ENCODE peak calls at places on chromosomes 2 and 18, in eight cellular contexts. R is progenitor cell of endocrine pancreas; U is CD4-positive, alpha-beta T cell; D is GM20000; S is transverse colon; A is IMR-90; L is CD14-positive monocyte; Y is PC-9. Z is an unnamed sample.

GRCh38 chr2:101974663-101975062 is 17.1 kb upstream of the IL1R2 start:
- DNase-seq in R (no peak), U (no peak), D (no peak), S (no peak), A (no peak), L (no peak), Y (no peak), Z (no peak)

GRCh38 chr2:54106631-54107454 is 8.6 kb upstream of the ACYP2 start:
- DNase-seq in R (no peak), U (no peak), D (peak), S (peak), A (peak), L (no peak), Y (peak), Z (no peak)

GRCh38 chr18:49521251-49521650 is 34.2 kb upstream of the C18orf32 start:
- DNase-seq in R (no peak), U (no peak), D (no peak), S (no peak), A (no peak), L (no peak), Y (no peak), Z (no peak)

GRCh38 chr2:9949992-9950520 is 1.4 kb upstream of the GRHL1 start:
- DNase-seq in R (no peak), U (no peak), D (no peak), S (no peak), A (no peak), L (no peak), Y (no peak), Z (no peak)

GRCh38 chr2:72027426-72028161 is 120.1 kb downstream of the CYP26B1 start:
- DNase-seq in R (peak), U (no peak), D (no peak), S (no peak), A (no peak), L (no peak), Y (no peak), Z (peak)

GRCh38 chr18:4510709-4511108 is 55.6 kb upstream of the DLGAP1 start:
- DNase-seq in R (no peak), U (no peak), D (peak), S (no peak), A (no peak), L (no peak), Y (no peak), Z (no peak)

GRCh38 chr2:237181844-237182243 is 96.2 kb downstream of the COPS8 start:
- DNase-seq in R (no peak), U (no peak), D (no peak), S (no peak), A (peak), L (no peak), Y (peak), Z (no peak)

GRCh38 chr2:30796723-30797122 is 10.5 kb downstream of the CAPN13 start:
- DNase-seq in R (no peak), U (no peak), D (no peak), S (no peak), A (no peak), L (no peak), Y (peak), Z (no peak)

GRCh38 chr18:72742002-72742401 is 125.8 kb downstream of the NETO1 start:
- DNase-seq in R (no peak), U (no peak), D (no peak), S (no peak), A (no peak), L (no peak), Y (no peak), Z (no peak)

GRCh38 chr18:53566622-53567021 is 657.8 kb downstream of the MBD2 start:
- DNase-seq in R (no peak), U (no peak), D (no peak), S (no peak), A (no peak), L (no peak), Y (no peak), Z (no peak)

GRCh38 chr2:24121469-24121868 is 1.7 kb downstream of the PFN4 start:
- DNase-seq in R (no peak), U (no peak), D (no peak), S (no peak), A (no peak), L (no peak), Y (no peak), Z (no peak)

GRCh38 chr2:215684448-215685217 is 248.8 kb upstream of the FN1 start:
- DNase-seq in R (no peak), U (no peak), D (no peak), S (no peak), A (peak), L (no peak), Y (peak), Z (no peak)

GRCh38 chr2:8021942-8022341 is 659.9 kb upstream of the ID2 start:
- DNase-seq in R (no peak), U (no peak), D (no peak), S (no peak), A (no peak), L (no peak), Y (no peak), Z (no peak)

GRCh38 chr18:56240405-56240804 is 398.0 kb downstream of the TXNL1 start:
- DNase-seq in R (no peak), U (no peak), D (no peak), S (no peak), A (peak), L (no peak), Y (no peak), Z (no peak)

GRCh38 chr2:220959391-220959802 is 612.7 kb downstream of the EPHA4 start:
- DNase-seq in R (no peak), U (no peak), D (no peak), S (no peak), A (peak), L (no peak), Y (no peak), Z (no peak)

GRCh38 chr2:162840598-162841246 is 2.2 kb upstream of the KCNH7 start:
- DNase-seq in R (peak), U (no peak), D (peak), S (peak), A (peak), L (no peak), Y (no peak), Z (no peak)

GRCh38 chr2:150081775-150082517 is 405.5 kb downstream of the RND3 start:
- DNase-seq in R (no peak), U (no peak), D (no peak), S (no peak), A (no peak), L (no peak), Y (no peak), Z (no peak)

GRCh38 chr2:9885036-9885684 is 41.9 kb downstream of the TAF1B start:
- DNase-seq in R (no peak), U (no peak), D (no peak), S (no peak), A (peak), L (no peak), Y (peak), Z (no peak)

GRCh38 chr2:217972490-217972889 is 30.3 kb downstream of the TNS1 start:
- DNase-seq in R (no peak), U (no peak), D (no peak), S (no peak), A (no peak), L (peak), Y (no peak), Z (no peak)

GRCh38 chr2:101883860-101884259 is 107.9 kb upstream of the IL1R2 start:
- DNase-seq in R (no peak), U (no peak), D (peak), S (peak), A (peak), L (no peak), Y (peak), Z (no peak)

GRCh38 chr2:69559696-69560482 is 83.7 kb downstream of the AAK1 start:
- DNase-seq in R (no peak), U (no peak), D (peak), S (no peak), A (peak), L (no peak), Y (peak), Z (no peak)

GRCh38 chr2:236176417-236176816 is 8.2 kb upstream of the GBX2 start:
- DNase-seq in R (no peak), U (no peak), D (peak), S (no peak), A (peak), L (peak), Y (no peak), Z (no peak)

GRCh38 chr2:227079726-227080125 is 84.3 kb downstream of the COL4A4 start:
- DNase-seq in R (no peak), U (no peak), D (no peak), S (no peak), A (peak), L (no peak), Y (no peak), Z (no peak)

GRCh38 chr18:394276-394996 is 106.1 kb downstream of the COLEC12 start:
- DNase-seq in R (no peak), U (no peak), D (no peak), S (no peak), A (no peak), L (no peak), Y (no peak), Z (no peak)

GRCh38 chr2:133439281-133439920 is 128.9 kb downstream of the NCKAP5 start:
- DNase-seq in R (no peak), U (no peak), D (no peak), S (no peak), A (no peak), L (no peak), Y (no peak), Z (no peak)

DNA sequence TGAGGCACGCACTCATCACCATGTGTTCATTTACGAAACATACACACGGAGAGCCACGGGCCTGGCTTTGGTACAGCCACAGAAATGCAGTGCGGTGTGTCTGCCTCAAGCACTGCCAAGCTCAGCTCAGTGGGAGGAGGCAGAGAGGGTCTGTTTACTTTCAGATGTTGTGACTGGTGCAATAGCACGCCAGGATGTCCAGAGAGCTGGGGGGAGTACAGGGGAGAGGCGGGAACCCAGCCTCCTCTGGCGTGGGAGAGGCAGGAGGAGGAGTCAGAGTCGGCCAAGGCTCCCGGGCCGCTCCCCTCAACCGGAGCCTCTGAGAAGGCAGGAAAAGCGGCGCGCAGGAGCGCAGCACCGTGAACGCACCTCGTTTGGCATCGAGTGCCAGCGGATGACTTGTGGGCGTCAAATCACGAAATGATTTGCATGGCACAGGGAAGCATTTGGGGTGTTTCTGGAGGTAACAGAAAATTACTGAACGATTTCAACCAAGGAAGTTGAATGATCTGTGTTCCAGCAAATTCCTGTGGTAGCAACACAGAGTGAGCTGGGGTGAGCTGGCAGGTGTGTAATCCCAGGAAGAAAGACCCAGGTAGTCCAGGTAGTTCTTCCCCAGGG is 143.0 kb downstream of the ZNF516 start:
- DNase-seq in R (no peak), U (no peak), D (no peak), S (peak), A (peak), L (no peak), Y (no peak), Z (no peak)
- TF ChIP-seq CTCF in R (no peak), U (no peak), D (no peak), S (no peak), A (no peak), L (no peak), Y (no peak), Z (no peak)

GRCh38 chr18:63159590-63159989 is 160.0 kb downstream of the BCL2 start:
- DNase-seq in R (no peak), U (no peak), D (no peak), S (peak), A (no peak), L (no peak), Y (no peak), Z (no peak)

GRCh38 chr18:63158012-63158631 is 161.4 kb downstream of the BCL2 start:
- DNase-seq in R (no peak), U (no peak), D (no peak), S (no peak), A (no peak), L (no peak), Y (no peak), Z (no peak)

GRCh38 chr18:63157293-63158011 is 162.1 kb downstream of the BCL2 start:
- DNase-seq in R (no peak), U (no peak), D (no peak), S (peak), A (no peak), L (no peak), Y (no peak), Z (no peak)

GRCh38 chr18:63160172-63160995 is 159.2 kb downstream of the BCL2 start:
- DNase-seq in R (no peak), U (no peak), D (no peak), S (no peak), A (no peak), L (no peak), Y (no peak), Z (no peak)

GRCh38 chr18:63158676-63159291 is 160.8 kb downstream of the BCL2 start:
- DNase-seq in R (no peak), U (no peak), D (no peak), S (no peak), A (no peak), L (no peak), Y (no peak), Z (no peak)
- TF ChIP-seq CTCF in R (no peak), U (no peak), D (no peak), S (no peak), A (no peak), L (no peak), Y (no peak), Z (no peak)

DNA sequence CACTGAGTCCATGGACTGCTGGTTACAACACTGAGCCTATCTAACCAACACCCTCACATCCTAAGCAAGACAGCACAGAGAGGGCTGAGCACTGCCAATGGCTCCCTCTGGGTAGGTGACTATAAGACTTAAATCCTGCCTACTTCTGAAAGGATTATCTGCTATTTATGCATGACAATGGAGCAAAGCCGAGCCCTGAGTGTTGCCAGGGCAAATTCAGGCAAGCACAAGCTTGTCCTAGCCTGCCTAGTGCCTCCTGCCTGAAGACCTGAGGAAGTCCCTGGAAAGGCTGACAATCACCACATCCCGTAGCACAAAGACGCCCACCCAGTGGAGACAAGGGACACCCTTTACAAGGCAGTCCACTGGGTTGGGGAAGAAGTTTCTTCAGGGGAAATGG is 129.7 kb downstream of the OSR1 start:
- DNase-seq in R (no peak), U (no peak), D (no peak), S (no peak), A (no peak), L (no peak), Y (no peak), Z (no peak)
- TF ChIP-seq CTCF in R (no peak), U (no peak), D (no peak), S (no peak), A (no peak), L (no peak), Y (no peak), Z (no peak)

GRCh38 chr2:224749136-224749535 is 33.0 kb upstream of the CCDC195 start:
- DNase-seq in R (no peak), U (no peak), D (no peak), S (no peak), A (no peak), L (no peak), Y (no peak), Z (no peak)
- TF ChIP-seq CTCF in R (peak), U (no peak), D (no peak), S (no peak), A (no peak), L (no peak), Y (peak), Z (peak)

GRCh38 chr2:16043192-16043591 is 102.8 kb downstream of the MYCN start:
- DNase-seq in R (no peak), U (no peak), D (no peak), S (no peak), A (no peak), L (no peak), Y (no peak), Z (no peak)
- TF ChIP-seq CTCF in R (no peak), U (no peak), D (no peak), S (no peak), A (no peak), L (no peak), Y (no peak), Z (no peak)

GRCh38 chr2:231661422-231662027 is 46.8 kb upstream of the PTMA start:
- DNase-seq in R (no peak), U (no peak), D (no peak), S (no peak), A (no peak), L (no peak), Y (no peak), Z (no peak)

GRCh38 chr2:231663458-231664290 is 44.7 kb upstream of the PTMA start:
- DNase-seq in R (no peak), U (no peak), D (no peak), S (no peak), A (no peak), L (no peak), Y (no peak), Z (no peak)

GRCh38 chr2:231660860-231661259 is 47.5 kb upstream of the PTMA start:
- DNase-seq in R (no peak), U (no peak), D (no peak), S (no peak), A (no peak), L (no peak), Y (no peak), Z (no peak)

GRCh38 chr2:231662811-231663457 is 45.4 kb upstream of the PTMA start:
- DNase-seq in R (no peak), U (no peak), D (no peak), S (no peak), A (no peak), L (no peak), Y (no peak), Z (no peak)

GRCh38 chr2:231662028-231662810 is 46.1 kb upstream of the PTMA start:
- DNase-seq in R (peak), U (peak), D (peak), S (peak), A (peak), L (peak), Y (peak), Z (no peak)
- TF ChIP-seq CTCF in R (no peak), U (no peak), D (no peak), S (no peak), A (peak), L (no peak), Y (no peak), Z (no peak)

GRCh38 chr2:172462393-172463381 is 35.3 kb downstream of the ITGA6 start:
- DNase-seq in R (no peak), U (peak), D (peak), S (peak), A (no peak), L (no peak), Y (peak), Z (no peak)
- TF ChIP-seq CTCF in R (no peak), U (peak), D (no peak), S (no peak), A (no peak), L (peak), Y (peak), Z (peak)

DNA sequence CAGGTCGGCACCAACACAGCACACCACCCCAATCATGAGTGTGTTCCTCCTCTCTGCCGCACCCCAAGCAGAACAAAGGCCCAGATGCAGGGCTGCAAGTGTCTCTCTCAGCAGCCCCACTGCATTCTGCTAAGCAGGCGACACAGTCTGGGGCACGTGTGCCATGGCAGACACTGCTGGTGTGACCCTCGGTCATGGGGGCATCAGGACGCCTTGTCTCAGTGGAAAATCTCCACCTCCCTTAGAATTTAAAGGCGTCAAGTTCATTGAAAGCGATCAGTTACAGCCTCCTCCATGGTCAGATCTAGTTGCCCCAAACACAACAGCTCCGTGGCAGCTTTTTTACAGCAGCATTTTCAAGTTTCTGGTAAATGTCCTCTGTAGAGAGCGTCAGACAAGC is 57.2 kb downstream of the ADNP2 start:
- DNase-seq in R (no peak), U (no peak), D (no peak), S (no peak), A (no peak), L (no peak), Y (no peak), Z (no peak)
- TF ChIP-seq CTCF in R (no peak), U (no peak), D (no peak), S (no peak), A (no peak), L (no peak), Y (no peak), Z (no peak)

GRCh38 chr2:75574106-75574505 is 13.4 kb upstream of the EVA1A start:
- DNase-seq in R (no peak), U (no peak), D (no peak), S (no peak), A (peak), L (no peak), Y (no peak), Z (no peak)
- TF ChIP-seq CTCF in R (no peak), U (no peak), D (no peak), S (no peak), A (peak), L (no peak), Y (peak), Z (no peak)